ENCODE peak calls at places on chromosomes 12 and 14, in four cellular contexts. One of them, this sample, is unnamed. For H3K4me1, the result is how much of the 10 kb centered on the place peaks cover.

GRCh38 chr12:23376238-23376637 is 573.2 kb downstream of the SOX5 start:
- DNase-seq in GM23338: peak
- DNase-seq in HCT116: no peak
- DNase-seq in stomach: no peak
- DNase-seq in this sample: no peak

GRCh38 chr12:46067062-46067461 is 76.7 kb upstream of the SCAF11 start:
- DNase-seq in GM23338: no peak
- DNase-seq in stomach: no peak
- DNase-seq in HCT116: no peak
- DNase-seq in this sample: no peak

GRCh38 chr12:13181375-13182070 is 15.0 kb upstream of the EMP1 start:
- DNase-seq in stomach: no peak
- DNase-seq in GM23338: no peak
- DNase-seq in HCT116: no peak
- DNase-seq in this sample: no peak

GRCh38 chr12:99985631-99986030 is 895 bp upstream of the ANKS1B start:
- DNase-seq in HCT116: no peak
- DNase-seq in stomach: no peak
- DNase-seq in GM23338: no peak
- DNase-seq in this sample: no peak

GRCh38 chr12:64088431-64089349 is 133.4 kb downstream of the KICS2 start:
- DNase-seq in stomach: peak
- DNase-seq in HCT116: peak
- DNase-seq in GM23338: peak
- DNase-seq in this sample: no peak

GRCh38 chr12:117134059-117134458 is 34.8 kb upstream of the TESC start:
- DNase-seq in HCT116: no peak
- DNase-seq in stomach: no peak
- DNase-seq in GM23338: no peak
- DNase-seq in this sample: no peak

GRCh38 chr12:23771230-23771949 is 178.1 kb downstream of the SOX5 start:
- DNase-seq in GM23338: no peak
- DNase-seq in HCT116: no peak
- DNase-seq in stomach: no peak
- DNase-seq in this sample: no peak

GRCh38 chr12:120818416-120818815 is 85.7 kb downstream of the SPPL3 start:
- DNase-seq in GM23338: no peak
- DNase-seq in stomach: no peak
- DNase-seq in HCT116: no peak
- DNase-seq in this sample: no peak

GRCh38 chr14:91414475-91415342 is 2.9 kb downstream of the CCDC88C start:
- DNase-seq in stomach: no peak
- DNase-seq in GM23338: peak
- DNase-seq in HCT116: no peak
- DNase-seq in this sample: no peak

GRCh38 chr12:50790081-50790480 is 26.2 kb downstream of the ATF1 start:
- DNase-seq in stomach: no peak
- DNase-seq in HCT116: no peak
- DNase-seq in GM23338: no peak
- DNase-seq in this sample: no peak

GRCh38 chr12:27779416-27779815 is 617 bp upstream of the KLHL42 start:
- DNase-seq in GM23338: peak
- DNase-seq in stomach: no peak
- DNase-seq in HCT116: no peak
- DNase-seq in this sample: peak

GRCh38 chr14:100332797-100333196 is 9.7 kb downstream of the SLC25A47 start:
- DNase-seq in stomach: no peak
- DNase-seq in GM23338: no peak
- DNase-seq in HCT116: no peak
- DNase-seq in this sample: no peak

GRCh38 chr14:85731198-85731597 is 201.3 kb downstream of the FLRT2 start:
- DNase-seq in stomach: no peak
- DNase-seq in HCT116: no peak
- DNase-seq in GM23338: no peak
- DNase-seq in this sample: no peak

GRCh38 chr12:25200703-25201102 is 5.7 kb downstream of the ETFRF1 start:
- DNase-seq in GM23338: no peak
- DNase-seq in HCT116: no peak
- DNase-seq in stomach: no peak
- DNase-seq in this sample: no peak

GRCh38 chr12:25995906-25996305 is 37.4 kb downstream of the RASSF8 start:
- DNase-seq in stomach: no peak
- DNase-seq in HCT116: no peak
- DNase-seq in GM23338: no peak
- DNase-seq in this sample: no peak

GRCh38 chr14:103195828-103196615 is 72.8 kb downstream of the TNFAIP2 start:
- DNase-seq in HCT116: no peak
- DNase-seq in stomach: no peak
- DNase-seq in GM23338: no peak
- DNase-seq in this sample: no peak

GRCh38 chr14:31206536-31207286 is 882 bp downstream of the HECTD1 start:
- DNase-seq in stomach: peak
- DNase-seq in GM23338: peak
- DNase-seq in HCT116: no peak
- DNase-seq in this sample: peak

GRCh38 chr12:128606040-128606439 is 217.7 kb downstream of the SLC15A4 start:
- DNase-seq in GM23338: no peak
- DNase-seq in stomach: no peak
- DNase-seq in HCT116: no peak
- DNase-seq in this sample: peak

GRCh38 chr14:94098359-94098758 is 12.2 kb upstream of the IFI27 start:
- DNase-seq in stomach: no peak
- DNase-seq in GM23338: no peak
- DNase-seq in HCT116: no peak
- DNase-seq in this sample: no peak

GRCh38 chr12:96770239-96770780 is 136.7 kb upstream of the NEDD1 start:
- DNase-seq in GM23338: no peak
- DNase-seq in HCT116: no peak
- DNase-seq in stomach: no peak
- DNase-seq in this sample: no peak

GRCh38 chr14:31529053-31529452 is 32.2 kb upstream of the NUBPL start:
- DNase-seq in HCT116: no peak
- DNase-seq in stomach: no peak
- DNase-seq in GM23338: no peak
- DNase-seq in this sample: no peak

DNA sequence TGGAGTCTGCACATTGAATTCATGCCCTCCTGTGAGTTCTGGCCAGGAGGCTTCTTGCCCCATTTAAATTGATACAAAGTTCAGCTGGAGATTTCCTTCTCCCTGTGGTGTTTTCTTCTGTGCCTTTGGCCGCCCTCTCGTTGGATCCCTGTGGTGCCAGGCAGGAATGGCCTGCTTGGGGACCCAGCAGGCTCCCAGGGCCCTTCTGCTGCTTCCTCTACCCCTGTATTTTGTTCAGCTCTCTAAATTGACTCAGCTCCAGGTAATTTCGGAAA is 197.2 kb downstream of the FOXA1 start:
- DNase-seq in HCT116: no peak
- DNase-seq in GM23338: no peak
- DNase-seq in stomach: no peak
- DNase-seq in this sample: no peak
- H3K27ac ChIP-seq in HCT116: no peak
- H3K27ac ChIP-seq in GM23338: no peak
- H3K27ac ChIP-seq in stomach: no peak
- H3K27ac ChIP-seq in this sample: no peak

GRCh38 chr12:104669057-104669770 is 212.5 kb downstream of the CHST11 start:
- DNase-seq in GM23338: peak
- DNase-seq in stomach: peak
- DNase-seq in HCT116: no peak
- DNase-seq in this sample: no peak

GRCh38 chr12:104672096-104672445 is 215.3 kb downstream of the CHST11 start:
- DNase-seq in stomach: no peak
- DNase-seq in HCT116: no peak
- DNase-seq in GM23338: no peak
- DNase-seq in this sample: no peak

GRCh38 chr12:104671407-104672095 is 214.8 kb downstream of the CHST11 start:
- DNase-seq in stomach: peak
- DNase-seq in HCT116: peak
- DNase-seq in GM23338: no peak
- DNase-seq in this sample: peak

GRCh38 chr12:104669851-104670337 is 213.1 kb downstream of the CHST11 start:
- DNase-seq in HCT116: no peak
- DNase-seq in GM23338: no peak
- DNase-seq in stomach: peak
- DNase-seq in this sample: peak

DNA sequence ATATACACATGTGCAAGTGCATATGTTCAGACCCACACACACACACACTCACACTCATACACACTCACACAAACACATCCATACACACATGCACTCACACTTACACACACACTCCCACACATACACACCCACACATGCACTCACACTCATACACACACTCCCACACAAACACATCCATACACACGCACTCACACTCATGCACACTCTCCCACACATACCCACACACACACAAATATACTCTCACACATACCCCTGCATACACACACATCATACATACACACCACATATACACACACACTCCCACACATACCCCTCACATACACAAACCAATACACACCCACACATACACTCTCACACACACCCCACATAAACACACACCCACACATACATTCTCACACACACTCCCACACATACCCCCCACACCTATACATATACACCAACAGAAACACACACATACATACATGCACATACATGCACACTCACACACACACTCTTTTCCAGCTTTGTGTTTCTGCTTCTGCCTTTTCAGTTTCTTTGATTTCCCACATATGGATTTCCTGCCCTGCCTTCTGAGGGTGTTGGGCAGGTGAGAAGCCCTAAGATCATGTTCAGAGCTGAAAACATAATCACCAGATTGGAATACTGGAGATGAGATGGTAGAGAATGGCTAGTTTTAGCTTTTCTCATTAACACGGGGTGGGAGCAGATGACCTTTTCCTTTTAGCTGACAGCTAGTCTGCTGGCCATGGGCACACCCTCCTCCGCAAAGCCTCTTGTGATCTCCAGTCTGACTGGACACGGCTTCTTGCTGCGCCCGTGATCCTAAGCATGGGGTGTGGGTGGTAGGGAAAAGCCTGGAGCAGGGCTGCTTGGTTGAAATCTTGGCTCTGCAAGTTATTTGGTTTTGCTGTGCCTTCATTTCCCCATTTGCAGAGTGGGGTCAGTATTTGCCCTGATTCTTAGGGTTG is 214.0 kb downstream of the CHST11 start:
- DNase-seq in stomach: no peak
- DNase-seq in GM23338: no peak
- DNase-seq in HCT116: peak
- DNase-seq in this sample: no peak
- H3K4me1 ChIP-seq in stomach: half or more
- H3K4me1 ChIP-seq in GM23338: under half
- H3K4me1 ChIP-seq in HCT116: under half
- H3K4me1 ChIP-seq in this sample: half or more

GRCh38 chr12:59595557-59596231 is at the start of gene SLC16A7:
- DNase-seq in HCT116: peak
- DNase-seq in GM23338: peak
- DNase-seq in stomach: peak
- DNase-seq in this sample: peak
- TF ChIP-seq POLR2AphosphoS5 in HCT116: peak
- TF ChIP-seq POLR2AphosphoS5 in GM23338: no peak
- TF ChIP-seq POLR2AphosphoS5 in stomach: peak
- TF ChIP-seq POLR2AphosphoS5 in this sample: peak

DNA sequence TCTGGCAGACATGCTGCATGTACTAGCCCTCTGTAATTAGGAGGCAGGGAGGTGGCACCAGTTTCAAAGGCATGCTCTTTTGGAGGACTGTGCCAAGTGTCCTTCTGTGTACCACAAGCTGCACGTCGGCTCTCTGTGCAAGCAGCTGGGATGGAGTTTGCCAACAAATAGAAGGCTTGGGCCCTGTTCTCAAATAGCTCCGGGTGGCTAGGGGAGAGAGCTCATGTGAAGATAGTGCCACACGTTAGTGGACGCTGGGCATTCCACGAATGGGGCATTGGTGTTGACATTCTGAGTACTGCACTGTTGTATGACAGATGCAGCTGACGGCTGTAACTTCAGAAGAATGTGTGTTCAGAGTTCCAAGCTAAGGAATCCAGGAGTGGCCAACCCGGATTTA is 4.4 kb downstream of the AACS start:
- DNase-seq in GM23338: no peak
- DNase-seq in HCT116: no peak
- DNase-seq in stomach: no peak
- DNase-seq in this sample: peak
- H3K27ac ChIP-seq in GM23338: no peak
- H3K27ac ChIP-seq in HCT116: no peak
- H3K27ac ChIP-seq in stomach: no peak
- H3K27ac ChIP-seq in this sample: no peak

DNA sequence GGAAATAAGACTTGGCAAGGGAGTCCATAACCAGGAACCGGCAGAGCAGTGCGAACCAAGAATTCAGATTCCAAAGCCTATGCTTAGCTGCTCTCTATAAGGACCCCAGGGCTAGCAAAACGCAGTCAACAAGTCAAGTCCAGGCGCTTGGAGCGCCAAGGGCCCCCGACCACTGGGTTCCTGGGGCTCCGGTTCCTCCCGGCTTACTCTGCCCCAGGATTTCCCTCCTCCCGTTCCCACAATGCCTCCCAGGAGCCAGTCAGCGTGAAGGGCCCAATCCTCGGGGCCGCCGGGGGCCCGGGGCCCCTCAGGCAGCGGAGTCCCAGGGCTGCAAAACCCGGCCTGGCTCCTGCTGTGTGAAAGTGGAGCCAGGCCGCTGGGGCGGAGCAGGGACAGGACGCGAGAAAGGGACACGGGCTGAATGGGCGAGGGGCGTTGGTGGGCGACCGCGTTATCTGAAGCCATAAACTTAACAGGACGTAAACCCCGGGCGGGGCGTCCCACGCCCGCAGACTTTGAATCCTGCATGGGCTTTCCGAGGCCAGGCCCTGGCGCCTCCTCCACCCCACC is 1.5 kb downstream of the KRT8 start:
- DNase-seq in GM23338: peak
- DNase-seq in stomach: peak
- DNase-seq in HCT116: no peak
- DNase-seq in this sample: peak
- H3K4me1 ChIP-seq in GM23338: under half
- H3K4me1 ChIP-seq in stomach: half or more
- H3K4me1 ChIP-seq in HCT116: half or more
- H3K4me1 ChIP-seq in this sample: under half

DNA sequence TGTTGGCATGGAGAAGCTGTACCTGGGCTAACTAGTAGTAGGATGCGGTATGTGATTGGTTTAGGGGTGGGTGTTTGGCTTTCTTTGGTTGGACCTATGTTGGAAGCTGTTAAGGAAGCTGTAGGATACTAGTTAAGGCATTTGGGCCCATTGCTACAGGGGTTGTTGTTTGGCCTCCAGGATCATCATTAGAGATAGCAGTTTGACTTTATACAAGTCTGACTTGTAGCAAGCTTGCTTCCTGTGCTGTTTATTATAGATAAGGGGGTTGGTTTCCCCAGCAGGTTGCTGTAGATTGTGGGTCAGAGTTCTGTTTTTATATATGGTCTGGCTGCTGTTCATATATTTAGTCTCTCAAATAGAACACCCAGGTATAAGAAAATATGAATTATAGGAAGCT is 1.4 kb upstream of the PRIM1 start:
- DNase-seq in stomach: no peak
- DNase-seq in GM23338: no peak
- DNase-seq in HCT116: no peak
- DNase-seq in this sample: no peak
- TF ChIP-seq POLR2AphosphoS5 in stomach: no peak
- TF ChIP-seq POLR2AphosphoS5 in GM23338: no peak
- TF ChIP-seq POLR2AphosphoS5 in HCT116: no peak
- TF ChIP-seq POLR2AphosphoS5 in this sample: no peak

This sample was measured in spleen.